ENCODE peak calls at places on chromosomes 4 and X, in nine cellular contexts. B, Z, F, H, R, L, T, W and Y are unnamed samples.

GRCh38 chr4:173503330-173504180 is 26.5 kb downstream of the HAND2 start:
- DNase-seq in T (no peak), F (no peak), R (no peak), H (no peak), B (no peak), Z (no peak), W (no peak), L (no peak), Y (no peak)

GRCh38 chr4:92387459-92388069 is 83.8 kb downstream of the GRID2 start:
- DNase-seq in R (peak), B (peak), F (no peak), L (peak), W (no peak), T (no peak), Z (no peak), H (peak), Y (no peak)

GRCh38 chr4:104490096-104490769 is 4.5 kb downstream of the CXXC4 start:
- DNase-seq in H (no peak), L (no peak), R (no peak), B (peak), W (no peak), T (no peak), F (no peak), Z (no peak), Y (no peak)

GRCh38 chr4:88443486-88443885 is 13.4 kb upstream of the HERC5 start:
- DNase-seq in Z (no peak), T (no peak), B (no peak), L (no peak), R (no peak), H (no peak), W (no peak), F (no peak), Y (no peak)

GRCh38 chr4:2073808-2074481 is 14.8 kb downstream of the NAT8L start:
- DNase-seq in R (no peak), W (no peak), B (no peak), L (no peak), Z (no peak), H (no peak), F (no peak), T (no peak), Y (no peak)

GRCh38 chr4:3461515-3462291 is 1.4 kb upstream of the DOK7 start:
- DNase-seq in W (no peak), L (peak), T (no peak), Z (no peak), R (peak), H (peak), B (no peak), F (no peak), Y (peak)

GRCh38 chrX:17174671-17175070 is 200.3 kb upstream of the NHS start:
- DNase-seq in L (no peak), Z (no peak), T (no peak), F (no peak), R (no peak), B (peak), H (no peak), W (no peak), Y (no peak)

GRCh38 chr4:1777822-1778641 is 15.1 kb upstream of the FGFR3 start:
- DNase-seq in Z (no peak), T (no peak), W (peak), R (peak), F (peak), L (peak), B (peak), H (no peak), Y (no peak)

GRCh38 chrX:3143043-3143799 is 102.0 kb downstream of the ARSF start:
- DNase-seq in F (no peak), Z (no peak), H (no peak), W (no peak), L (no peak), B (no peak), R (no peak), T (no peak), Y (no peak)

GRCh38 chr4:101835121-101835904 is 44.8 kb downstream of the BANK1 start:
- DNase-seq in L (peak), F (peak), Z (no peak), R (peak), T (no peak), W (peak), B (peak), H (peak), Y (no peak)

GRCh38 chr4:124278477-124278876 is 434.1 kb downstream of the ANKRD50 start:
- DNase-seq in H (no peak), T (no peak), L (peak), R (peak), B (no peak), F (peak), Z (no peak), W (no peak), Y (no peak)